ENCODE peak calls at places on chromosome 10, in four cellular contexts. W is A549; M is CD8-positive, alpha-beta memory T cell; D is CD8-positive, alpha-beta T cell. B is an unnamed sample.

GRCh38 chr10:350981-351501 is 215.8 kb downstream of the ZMYND11 start:
- DNase-seq in W (no peak), M (no peak), D (no peak), B (no peak)

GRCh38 chr10:22437620-22438588 is 92.6 kb downstream of the SPAG6 start:
- DNase-seq in W (no peak), M (no peak), D (no peak), B (no peak)

GRCh38 chr10:60990663-60991062 is 46.7 kb upstream of the RHOBTB1 start:
- DNase-seq in W (no peak), M (no peak), D (no peak), B (no peak)

GRCh38 chr10:5456563-5456962 is 42.8 kb downstream of the CALML5 start:
- DNase-seq in W (no peak), M (no peak), D (no peak), B (no peak)

GRCh38 chr10:125035136-125035535 is 93.2 kb downstream of the ZRANB1 start:
- DNase-seq in W (no peak), M (no peak), D (no peak), B (no peak)

GRCh38 chr10:33703897-33704825 is 369.7 kb upstream of the NRP1 start:
- DNase-seq in W (no peak), M (no peak), D (no peak), B (no peak)

GRCh38 chr10:113444766-113445365 is 108.0 kb upstream of the HABP2 start:
- DNase-seq in W (no peak), M (no peak), D (no peak), B (no peak)

GRCh38 chr10:96368971-96369370 is 10.2 kb upstream of the OPALIN start:
- DNase-seq in W (no peak), M (no peak), D (no peak), B (no peak)

GRCh38 chr10:93006435-93007039 is 54.1 kb upstream of the CYP26C1 start:
- DNase-seq in W (peak; percentile 13), M (no peak), D (no peak), B (no peak)

GRCh38 chr10:36688717-36689116 is 436.7 kb upstream of the ANKRD30A start:
- DNase-seq in W (no peak), M (no peak), D (no peak), B (no peak)

GRCh38 chr10:116748041-116748440 is 5.7 kb upstream of the HSPA12A start:
- DNase-seq in W (peak; percentile 44), M (no peak), D (no peak), B (no peak)

GRCh38 chr10:69426376-69426727 is 9.6 kb upstream of the TACR2 start:
- DNase-seq in W (no peak), M (no peak), D (no peak), B (no peak)

GRCh38 chr10:107025676-107026075 is 138.8 kb downstream of the SORCS1 start:
- DNase-seq in W (no peak), M (no peak), D (no peak), B (no peak)
- H3K4me3 ChIP-seq in W (no peak overlapping the region), M (no peak overlapping the region), D (no peak overlapping the region), B (no peak overlapping the region)

GRCh38 chr10:35340975-35341374 is 4.7 kb downstream of the CCNY start:
- DNase-seq in W (no peak), M (no peak), D (no peak), B (no peak)

GRCh38 chr10:35342381-35342780 is 6.1 kb downstream of the CCNY start:
- DNase-seq in W (no peak), M (no peak), D (no peak), B (no peak)

GRCh38 chr10:35343739-35344138 is 7.4 kb downstream of the CCNY start:
- DNase-seq in W (no peak), M (no peak), D (no peak), B (no peak)

GRCh38 chr10:35339946-35340345 is 3.6 kb downstream of the CCNY start:
- DNase-seq in W (no peak), M (no peak), D (no peak), B (no peak)

GRCh38 chr10:35341521-35341920 is 5.2 kb downstream of the CCNY start:
- DNase-seq in W (no peak), M (no peak), D (no peak), B (peak; percentile 46)
- H3K27ac ChIP-seq in W (no peak overlapping the region), M (no peak overlapping the region), D (no peak overlapping the region), B (peak overlapping the region; percentile 42)

DNA sequence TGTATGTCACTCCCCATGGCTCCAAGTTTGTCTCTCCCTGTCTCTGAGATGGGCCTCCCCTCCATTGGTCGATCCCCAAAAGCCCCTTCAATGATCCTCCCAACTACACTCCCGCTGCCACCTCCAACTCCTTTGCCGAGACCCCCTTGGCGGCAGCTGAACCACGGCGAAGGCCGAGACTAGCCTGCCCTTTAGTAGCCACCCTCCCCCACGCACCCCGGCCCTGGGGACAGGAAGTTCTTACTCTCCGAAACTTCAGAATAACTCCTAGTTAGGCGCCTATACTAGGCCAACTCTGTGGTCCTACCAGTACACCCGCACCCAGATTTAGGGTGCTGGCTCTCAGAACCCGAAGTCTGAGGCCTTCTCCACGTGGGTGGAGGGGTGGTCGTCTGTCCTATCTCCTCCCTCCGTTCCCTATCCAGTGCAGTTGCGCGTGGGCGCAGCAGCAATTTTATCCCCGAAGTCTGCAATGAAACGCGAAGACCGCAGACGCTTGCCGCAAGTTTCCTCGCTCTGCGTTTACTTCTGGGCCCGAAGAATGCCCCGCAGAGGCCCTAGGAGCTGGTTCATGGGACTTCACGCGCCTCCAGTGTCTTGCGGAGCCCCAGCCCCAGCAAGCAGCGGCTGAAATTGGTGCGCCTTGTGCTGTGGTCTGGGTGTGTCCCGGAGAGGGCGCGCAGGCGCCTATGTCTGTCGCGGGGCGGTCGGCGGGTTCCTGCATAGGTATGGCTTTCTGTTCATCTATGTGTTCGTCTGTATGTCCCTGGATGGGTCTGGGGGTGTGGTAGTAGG is 82.6 kb upstream of the SLF2 start:
- DNase-seq in W (no peak), M (no peak), D (no peak), B (no peak)
- H3K4me3 ChIP-seq in W (no peak overlapping the region), M (no peak overlapping the region), D (no peak overlapping the region), B (no peak overlapping the region)

DNA sequence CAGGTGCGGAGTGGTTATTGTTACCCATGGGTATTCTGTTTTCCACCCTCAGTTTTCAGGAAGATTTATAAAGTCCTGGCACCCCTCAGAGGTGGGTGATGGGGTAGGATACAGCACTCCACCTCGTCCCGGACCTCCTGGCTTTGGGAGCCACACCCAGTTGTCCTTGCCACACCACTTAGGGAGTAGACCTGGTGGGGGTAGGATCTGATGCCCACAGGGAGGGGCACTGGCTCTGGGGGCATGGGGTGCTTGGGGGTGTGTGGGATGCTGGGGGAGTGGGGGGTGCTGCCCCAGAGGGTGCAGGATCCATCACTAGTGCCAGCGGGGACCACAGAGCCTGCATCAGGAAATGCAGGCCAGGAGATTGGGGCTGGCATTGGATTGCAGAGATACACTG is 4.5 kb downstream of the ZNF511 start:
- DNase-seq in W (no peak), M (no peak), D (no peak), B (no peak)
- H3K27ac ChIP-seq in W (no peak overlapping the region), M (no peak overlapping the region), D (no peak overlapping the region), B (no peak overlapping the region)

DNA sequence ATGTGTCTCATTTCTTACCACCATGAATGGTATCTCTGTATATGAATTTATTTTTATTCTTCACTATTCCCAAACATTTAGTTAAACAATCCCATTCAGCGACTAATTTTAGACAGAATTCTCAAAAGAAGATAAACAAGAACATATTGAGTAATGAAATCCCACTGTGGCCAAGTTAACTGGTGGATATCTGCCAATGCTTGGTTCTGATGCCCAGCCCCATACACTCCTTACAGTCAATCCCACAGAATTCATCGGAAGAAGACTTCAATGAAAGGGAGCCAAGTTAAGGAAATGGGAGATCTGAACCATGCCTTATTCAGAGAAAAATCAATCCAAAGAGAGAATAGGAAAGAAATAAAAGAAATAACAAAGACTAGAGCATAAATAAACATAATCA is 518.0 kb downstream of the XPNPEP1 start:
- DNase-seq in W (no peak), M (no peak), D (no peak), B (no peak)
- H3K4me3 ChIP-seq in W (no peak overlapping the region), M (no peak overlapping the region), D (no peak overlapping the region), B (no peak overlapping the region)

GRCh38 chr10:28677889-28678686 is 767 bp downstream of the BAMBI start:
- DNase-seq in W (no peak), M (peak; percentile 9), D (no peak), B (peak; percentile 41)

GRCh38 chr10:28676968-28677888 is at the start of gene BAMBI:
- DNase-seq in W (peak; percentile 49), M (peak; percentile 86), D (peak; percentile 89), B (peak; percentile 95)

GRCh38 chr10:28676297-28676967 is 889 bp upstream of the BAMBI start:
- DNase-seq in W (no peak), M (no peak), D (peak; percentile 21), B (no peak)

GRCh38 chr10:28679941-28680752 is 2.8 kb downstream of the BAMBI start:
- DNase-seq in W (no peak), M (no peak), D (no peak), B (no peak)

GRCh38 chr10:28678687-28679457 is 1.6 kb downstream of the BAMBI start:
- DNase-seq in W (no peak), M (no peak), D (no peak), B (no peak)
- H3K27ac ChIP-seq in W (peak overlapping the region; percentile 94), M (no peak overlapping the region), D (no peak overlapping the region), B (no peak overlapping the region)

DNA sequence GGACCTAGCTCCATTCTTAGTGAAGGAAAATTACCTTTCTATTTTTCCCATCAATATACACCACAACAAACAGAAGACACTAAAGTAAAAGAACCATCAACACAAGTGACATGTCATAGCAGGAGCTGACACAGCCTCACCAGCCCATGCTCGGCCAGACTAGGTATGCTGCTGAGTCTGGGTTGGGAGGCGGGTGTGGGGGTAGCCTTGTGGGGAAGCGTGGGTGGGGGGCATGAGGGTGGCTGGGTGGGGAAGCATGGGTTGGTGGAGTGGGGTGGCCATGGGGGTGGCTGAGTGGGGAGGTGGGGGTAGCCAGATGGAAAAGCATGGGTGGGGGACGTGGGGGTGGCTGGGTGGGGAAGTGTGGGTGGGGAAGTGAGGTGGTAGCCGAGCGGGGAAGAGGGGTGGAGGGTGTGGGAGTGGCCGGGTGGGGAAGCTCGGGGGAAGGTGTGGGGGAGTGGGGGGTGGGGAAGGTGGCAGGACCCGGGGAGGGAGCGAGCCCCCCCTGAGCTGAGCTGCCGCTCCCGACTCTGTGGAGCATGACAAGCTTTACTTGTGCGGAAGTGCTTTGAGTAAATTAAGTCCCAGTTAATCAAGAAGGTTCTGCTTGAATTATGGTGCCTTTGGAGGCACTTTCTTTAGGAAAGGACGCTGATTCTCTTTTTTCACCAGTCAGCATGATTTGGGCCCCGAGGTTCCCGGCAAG is 294.6 kb upstream of the ZNF32 start:
- DNase-seq in W (no peak), M (no peak), D (no peak), B (no peak)
- H3K4me3 ChIP-seq in W (no peak overlapping the region), M (no peak overlapping the region), D (no peak overlapping the region), B (no peak overlapping the region)

GRCh38 chr10:99279626-99280111 is 44.0 kb upstream of the HPSE2 start:
- DNase-seq in W (peak; percentile 7), M (no peak), D (no peak), B (no peak)
- H3K27ac ChIP-seq in W (peak overlapping the region; percentile 14), M (no peak overlapping the region), D (no peak overlapping the region), B (no peak overlapping the region)